ENCODE peak calls at places on chromosomes 12 and 14, in seven cellular contexts. R is left ventricle myocardium inferior, H is pancreas, Q is heart right ventricle, L is lung, W is cardiac muscle cell, J is coronary artery. C is an unnamed sample.

GRCh38 chr14:24670594-24670993 is 36.6 kb upstream of the GZMB start:
- DNase-seq in R (no peak), H (no peak), Q (no peak), L (no peak), W (no peak), J (no peak), C (no peak)

GRCh38 chr14:55873229-55873628 is 245.0 kb upstream of the PELI2 start:
- DNase-seq in R (no peak), H (no peak), Q (no peak), L (no peak), W (no peak), J (no peak), C (no peak)

GRCh38 chr12:30828686-30829085 is 73.9 kb upstream of the CAPRIN2 start:
- DNase-seq in R (no peak), H (no peak), Q (no peak), L (no peak), W (no peak), J (no peak), C (no peak)

GRCh38 chr14:104291123-104292000 is 153.0 kb downstream of the KIF26A start:
- DNase-seq in R (peak; percentile 12), H (peak; percentile 78), Q (no peak), L (no peak), W (no peak), J (peak; percentile 67), C (peak; percentile 49)

GRCh38 chr12:53499261-53500118 is at the start of gene MAP3K12:
- DNase-seq in R (peak; percentile 68), H (peak; percentile 65), Q (peak; percentile 69), L (peak; percentile 64), W (peak; percentile 80), J (no peak), C (peak; percentile 64)

GRCh38 chr14:75418779-75419768 is 8.7 kb upstream of the JDP2 start:
- DNase-seq in R (no peak), H (peak; percentile 45), Q (no peak), L (no peak), W (peak; percentile 49), J (no peak), C (peak; percentile 88)

GRCh38 chr12:122999196-122999946 is 18.9 kb downstream of the ARL6IP4 start:
- DNase-seq in R (no peak), H (no peak), Q (no peak), L (no peak), W (no peak), J (no peak), C (no peak)

GRCh38 chr12:1593232-1594044 is 943 bp downstream of the FBXL14 start:
- DNase-seq in R (peak; percentile 48), H (peak; percentile 77), Q (peak; percentile 23), L (peak; percentile 51), W (no peak), J (no peak), C (peak; percentile 84)

GRCh38 chr14:32186248-32186647 is 15.6 kb upstream of the RNU6-7 start:
- DNase-seq in R (no peak), H (no peak), Q (no peak), L (no peak), W (no peak), J (no peak), C (no peak)

GRCh38 chr12:108193493-108193892 is 64.4 kb downstream of the WSCD2 start:
- DNase-seq in R (no peak), H (no peak), Q (no peak), L (no peak), W (no peak), J (no peak), C (no peak)

GRCh38 chr14:30888480-30889243 is 14.3 kb downstream of the COCH start:
- DNase-seq in R (no peak), H (no peak), Q (no peak), L (no peak), W (no peak), J (no peak), C (no peak)

GRCh38 chr12:11652351-11653040 is 3.0 kb downstream of the ETV6 start:
- DNase-seq in R (no peak), H (no peak), Q (peak; percentile 45), L (no peak), W (peak; percentile 54), J (no peak), C (peak; percentile 50)

GRCh38 chr12:19018302-19018980 is 111.1 kb upstream of the PLEKHA5 start:
- DNase-seq in R (no peak), H (no peak), Q (no peak), L (no peak), W (peak; percentile 91), J (no peak), C (no peak)

GRCh38 chr12:104182144-104182543 is 33.4 kb upstream of the TXNRD1 start:
- DNase-seq in R (peak; percentile 71), H (peak; percentile 85), Q (peak; percentile 35), L (peak; percentile 57), W (peak; percentile 98), J (peak; percentile 89), C (peak; percentile 47)

GRCh38 chr12:110355080-110355479 is 48.4 kb downstream of the ANAPC7 start:
- DNase-seq in R (no peak), H (no peak), Q (no peak), L (no peak), W (no peak), J (no peak), C (no peak)

GRCh38 chr12:107656302-107656701 is 29.3 kb upstream of the PWP1 start:
- DNase-seq in R (no peak), H (no peak), Q (no peak), L (no peak), W (no peak), J (no peak), C (no peak)

GRCh38 chr12:90543393-90543792 is 411.6 kb downstream of the CCER1 start:
- DNase-seq in R (no peak), H (no peak), Q (no peak), L (no peak), W (peak; percentile 61), J (no peak), C (no peak)

GRCh38 chr12:101596172-101596571 is 1.4 kb downstream of the MYBPC1 start:
- DNase-seq in R (no peak), H (no peak), Q (no peak), L (no peak), W (no peak), J (no peak), C (no peak)

GRCh38 chr14:26694521-26694920 is 96.7 kb upstream of the NOVA1 start:
- DNase-seq in R (no peak), H (no peak), Q (no peak), L (no peak), W (no peak), J (no peak), C (no peak)

GRCh38 chr12:62922539-62922938 is 12.4 kb downstream of the PPM1H start:
- DNase-seq in R (no peak), H (no peak), Q (no peak), L (no peak), W (no peak), J (no peak), C (no peak)

GRCh38 chr12:127459166-127459565 is 807.8 kb upstream of the TMEM132C start:
- DNase-seq in R (no peak), H (no peak), Q (no peak), L (no peak), W (no peak), J (no peak), C (no peak)

DNA sequence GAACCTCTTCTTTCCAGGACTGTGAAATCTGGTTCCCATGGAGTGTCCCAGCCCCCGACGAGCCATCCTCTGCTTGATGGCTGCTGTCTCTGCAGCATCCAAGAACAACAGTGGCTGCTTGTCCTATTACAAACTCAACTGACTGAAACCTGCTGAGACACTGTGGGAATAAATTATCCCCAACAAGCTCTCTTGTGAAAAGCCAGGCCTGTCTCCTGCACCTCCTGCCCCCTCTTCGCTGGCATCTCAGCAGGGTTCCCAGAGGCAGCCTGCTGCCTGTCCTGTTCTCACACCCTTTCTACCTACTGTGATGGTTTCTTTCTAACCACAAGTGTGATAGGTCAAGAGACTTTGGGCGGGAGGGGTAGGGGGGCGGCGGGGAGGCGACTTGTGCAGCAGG is 180.2 kb downstream of the TSPAN9 start:
- DNase-seq in R (no peak), H (no peak), Q (no peak), L (no peak), W (no peak), J (no peak), C (no peak)
- H3K4me3 ChIP-seq in R (no peak overlapping the region), H (no peak overlapping the region), Q (no peak overlapping the region), L (no peak overlapping the region), W (no peak overlapping the region), J (no peak overlapping the region), C (no peak overlapping the region)

GRCh38 chr12:117685115-117685926 is 283.5 kb downstream of the KSR2 start:
- DNase-seq in R (no peak), H (peak; percentile 64), Q (no peak), L (no peak), W (peak; percentile 4), J (no peak), C (peak; percentile 83)
- H3K4me3 ChIP-seq in R (no peak overlapping the region), H (no peak overlapping the region), Q (no peak overlapping the region), L (no peak overlapping the region), W (no peak overlapping the region), J (no peak overlapping the region), C (no peak overlapping the region)

DNA sequence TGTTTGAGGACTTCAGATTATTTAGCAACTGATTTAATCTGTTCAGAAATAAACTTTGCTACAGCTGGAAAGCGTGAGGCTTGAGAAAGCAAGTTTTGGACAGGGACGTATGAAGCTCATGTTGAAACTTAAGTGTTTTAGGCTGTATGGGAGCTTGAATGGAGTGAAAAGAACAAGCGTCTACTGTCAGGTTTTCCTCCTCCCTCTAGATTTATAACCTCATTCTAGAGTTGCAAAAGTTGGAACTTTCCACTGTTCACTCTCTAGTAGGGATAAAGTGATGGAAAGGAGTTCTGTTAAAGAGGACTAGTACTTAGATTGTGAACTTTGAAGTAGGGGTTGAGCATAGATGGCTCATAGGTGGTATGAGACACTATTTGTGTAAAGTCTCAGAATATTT is 1.1 kb downstream of the PRPF39 start:
- DNase-seq in R (no peak), H (no peak), Q (no peak), L (no peak), W (peak; percentile 32), J (no peak), C (no peak)
- H3K4me3 ChIP-seq in R (peak overlapping the region; percentile 75), H (peak overlapping the region; percentile 59), Q (peak overlapping the region; percentile 83), L (no peak overlapping the region), W (peak overlapping the region; percentile 76), J (peak overlapping the region; percentile 80), C (peak overlapping the region; percentile 22)

GRCh38 chr12:75480469-75480949 is at the start of gene GLIPR1:
- DNase-seq in R (peak; percentile 55), H (peak; percentile 47), Q (peak; percentile 65), L (peak; percentile 50), W (peak; percentile 98), J (peak; percentile 93), C (peak; percentile 64)
- H3K4me3 ChIP-seq in R (peak within 1 kb of the TSS; percentile 60), H (peak within 1 kb of the TSS; percentile 5), Q (peak within 1 kb of the TSS; percentile 46), L (no peak within 1 kb of the TSS), W (no peak within 1 kb of the TSS), J (peak within 1 kb of the TSS; percentile 67), C (no peak within 1 kb of the TSS)

GRCh38 chr12:113056631-113057488 is at the start of gene DTX1:
- DNase-seq in R (peak; percentile 43), H (peak; percentile 54), Q (peak; percentile 41), L (no peak), W (peak; percentile 21), J (no peak), C (peak; percentile 9)
- H3K4me3 ChIP-seq in R (peak within 1 kb of the TSS; percentile 73), H (peak within 1 kb of the TSS; percentile 53), Q (peak within 1 kb of the TSS; percentile 62), L (peak within 1 kb of the TSS; percentile 20), W (peak within 1 kb of the TSS; percentile 39), J (peak within 1 kb of the TSS; percentile 72), C (no peak within 1 kb of the TSS)

GRCh38 chr14:73741876-73742519 is 27.8 kb upstream of the PNMA1 start:
- DNase-seq in R (no peak), H (no peak), Q (no peak), L (no peak), W (no peak), J (no peak), C (peak; percentile 62)
- H3K4me3 ChIP-seq in R (peak overlapping the region; percentile 51), H (no peak overlapping the region), Q (peak overlapping the region; percentile 29), L (no peak overlapping the region), W (no peak overlapping the region), J (peak overlapping the region; percentile 65), C (no peak overlapping the region)

GRCh38 chr14:54267172-54267571 is 129.6 kb upstream of the CDKN3 start:
- DNase-seq in R (no peak), H (no peak), Q (no peak), L (no peak), W (no peak), J (no peak), C (no peak)
- H3K4me3 ChIP-seq in R (no peak overlapping the region), H (no peak overlapping the region), Q (no peak overlapping the region), L (no peak overlapping the region), W (no peak overlapping the region), J (no peak overlapping the region), C (no peak overlapping the region)